ENCODE peak calls at places on chromosomes 7 and 10, in six cellular contexts. K is Calu3, T is cardiac fibroblast, P is psoas muscle, Q is cardiac muscle cell, X is transverse colon. O is an unnamed sample.

GRCh38 chr10:58932821-58933314 is 243.6 kb upstream of the PHYHIPL start:
- DNase-seq in X (no peak), T (peak), P (no peak), Q (no peak), K (no peak), O (no peak)

GRCh38 chr7:6228865-6229264 is 43.6 kb downstream of the CYTH3 start:
- DNase-seq in X (no peak), K (no peak), P (no peak), T (peak), Q (peak), O (no peak)

GRCh38 chr7:27953361-27953760 is 213.4 kb downstream of the TAX1BP1 start:
- DNase-seq in Q (no peak), X (no peak), P (no peak), T (no peak), K (no peak), O (no peak)

GRCh38 chr10:86648706-86649426 is 5.5 kb upstream of the OPN4 start:
- DNase-seq in K (no peak), P (peak), Q (peak), X (peak), T (peak), O (no peak)

GRCh38 chr10:14953452-14954000 is 370 bp downstream of the DCLRE1C start:
- DNase-seq in P (peak), T (peak), X (peak), Q (peak), K (peak), O (no peak)

GRCh38 chr7:90430614-90431445 is 27.6 kb downstream of the CLDN12 start:
- DNase-seq in Q (peak), K (no peak), T (no peak), P (no peak), X (no peak), O (no peak)

GRCh38 chr7:110548372-110548771 is 542.6 kb upstream of the LRRN3 start:
- DNase-seq in Q (no peak), K (no peak), T (no peak), X (no peak), P (no peak), O (no peak)

GRCh38 chr10:119281581-119282071 is 74.3 kb downstream of the GRK5 start:
- DNase-seq in P (peak), Q (peak), T (peak), X (peak), K (no peak), O (no peak)

GRCh38 chr7:113144839-113145238 is 26.5 kb upstream of the SMIM30 start:
- DNase-seq in T (no peak), X (no peak), P (no peak), K (no peak), Q (no peak), O (no peak)

GRCh38 chr7:99079104-99079503 is 64.8 kb downstream of the SMURF1 start:
- DNase-seq in Q (no peak), P (no peak), K (no peak), X (peak), T (no peak), O (no peak)

GRCh38 chr7:87735360-87735759 is 107.2 kb downstream of the RUNDC3B start:
- DNase-seq in P (no peak), Q (peak), T (peak), K (no peak), X (no peak), O (no peak)

GRCh38 chr7:92735707-92736106 is 100.7 kb downstream of the CDK6 start:
- DNase-seq in X (no peak), Q (no peak), P (no peak), T (peak), K (no peak), O (no peak)

GRCh38 chr7:24573554-24574338 is 494 bp downstream of the PALS2 start:
- DNase-seq in T (peak), X (peak), P (peak), Q (peak), K (peak), O (peak)

GRCh38 chr7:42237891-42238531 is 1.0 kb upstream of the GLI3 start:
- DNase-seq in P (peak), K (peak), X (peak), T (peak), Q (peak), O (peak)

GRCh38 chr7:127792528-127793342 is 140.7 kb downstream of the SND1 start:
- DNase-seq in K (peak), P (no peak), Q (no peak), T (peak), X (peak), O (peak)

GRCh38 chr10:110724937-110725336 is 80.8 kb downstream of the RBM20 start:
- DNase-seq in K (no peak), Q (no peak), P (no peak), T (no peak), X (no peak), O (no peak)

GRCh38 chr10:16999665-17000451 is 129.8 kb downstream of the CUBN start:
- DNase-seq in Q (peak), T (peak), P (peak), K (no peak), X (no peak), O (no peak)

GRCh38 chr10:44761076-44761475 is 150.1 kb upstream of the TMEM72 start:
- DNase-seq in P (no peak), T (peak), X (no peak), Q (peak), K (no peak), O (no peak)

GRCh38 chr10:3902054-3902808 is 117.2 kb upstream of the KLF6 start:
- DNase-seq in X (peak), P (no peak), K (peak), Q (peak), T (peak), O (no peak)

GRCh38 chr10:119802068-119802538 is 70.5 kb downstream of the MCMBP start:
- DNase-seq in P (no peak), T (no peak), Q (no peak), X (no peak), K (no peak), O (no peak)

GRCh38 chr10:18822156-18822555 is 162.9 kb downstream of the ARL5B start:
- DNase-seq in Q (peak), P (no peak), K (peak), X (no peak), T (peak), O (peak)

GRCh38 chr7:15749631-15750030 is 63.1 kb upstream of the MEOX2 start:
- DNase-seq in Q (no peak), P (no peak), T (peak), X (no peak), K (no peak), O (no peak)

GRCh38 chr10:23543696-23544095 is 104.8 kb downstream of the OTUD1 start:
- DNase-seq in P (no peak), K (no peak), T (no peak), X (no peak), Q (no peak), O (no peak)

GRCh38 chr7:134618756-134619530 is 27.7 kb upstream of the BPGM start:
- DNase-seq in P (no peak), Q (peak), X (no peak), T (peak), K (no peak), O (no peak)

GRCh38 chr7:149622444-149623210 is 125.0 kb upstream of the ZNF746 start:
- DNase-seq in P (no peak), Q (no peak), T (no peak), X (no peak), K (no peak), O (no peak)

GRCh38 chr7:149625947-149626392 is 128.4 kb upstream of the ZNF746 start:
- DNase-seq in Q (no peak), X (no peak), P (no peak), T (no peak), K (no peak), O (no peak)

GRCh38 chr7:149624419-149625338 is 127.1 kb upstream of the ZNF746 start:
- DNase-seq in Q (peak), K (peak), X (peak), P (peak), T (peak), O (peak)

GRCh38 chr7:149625339-149625946 is 127.8 kb upstream of the ZNF746 start:
- DNase-seq in T (peak), K (peak), Q (peak), X (peak), P (peak), O (peak)

GRCh38 chr7:149624006-149624405 is 126.4 kb upstream of the ZNF746 start:
- DNase-seq in Q (peak), P (peak), X (peak), K (peak), T (no peak), O (peak)
- TF ChIP-seq CTCF in Q (no peak), P (no peak), X (no peak), K (no peak), T (no peak), O (no peak)

DNA sequence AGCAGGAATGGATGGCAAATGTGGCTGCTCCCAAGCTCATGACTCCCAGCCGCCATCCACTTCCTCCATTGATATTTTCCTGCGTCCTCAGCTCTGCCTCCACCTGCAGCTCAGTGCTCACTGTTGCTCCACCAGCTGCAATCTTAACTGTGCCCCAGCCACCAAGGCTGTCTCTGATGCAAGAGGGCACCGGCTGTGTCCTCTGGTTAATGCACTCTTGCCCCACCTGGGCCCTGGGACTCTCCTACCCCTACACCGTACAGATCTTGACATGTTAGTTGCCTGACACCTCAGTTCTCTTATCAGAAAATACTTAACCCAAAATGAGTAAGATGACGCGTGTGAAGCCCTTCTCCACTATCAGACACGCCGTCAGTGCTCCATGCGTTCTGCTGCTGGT is 45.5 kb upstream of the GPR26 start:
- DNase-seq in P (no peak), K (no peak), Q (no peak), T (no peak), X (no peak), O (no peak)
- TF ChIP-seq CTCF in P (no peak), K (no peak), Q (no peak), T (no peak), X (no peak), O (no peak)

GRCh38 chr10:115093776-115094361 is 704 bp downstream of the ATRNL1 start:
- DNase-seq in K (peak), T (no peak), P (peak), X (peak), Q (no peak), O (peak)

GRCh38 chr10:115094605-115095004 is 1.4 kb downstream of the ATRNL1 start:
- DNase-seq in Q (no peak), T (no peak), X (no peak), K (no peak), P (no peak), O (no peak)

GRCh38 chr10:115092258-115092554 is 959 bp upstream of the ATRNL1 start:
- DNase-seq in P (no peak), K (no peak), X (no peak), T (no peak), Q (no peak), O (no peak)

GRCh38 chr10:115092555-115093285 is 445 bp upstream of the ATRNL1 start:
- DNase-seq in K (peak), P (peak), X (peak), T (peak), Q (peak), O (peak)

DNA sequence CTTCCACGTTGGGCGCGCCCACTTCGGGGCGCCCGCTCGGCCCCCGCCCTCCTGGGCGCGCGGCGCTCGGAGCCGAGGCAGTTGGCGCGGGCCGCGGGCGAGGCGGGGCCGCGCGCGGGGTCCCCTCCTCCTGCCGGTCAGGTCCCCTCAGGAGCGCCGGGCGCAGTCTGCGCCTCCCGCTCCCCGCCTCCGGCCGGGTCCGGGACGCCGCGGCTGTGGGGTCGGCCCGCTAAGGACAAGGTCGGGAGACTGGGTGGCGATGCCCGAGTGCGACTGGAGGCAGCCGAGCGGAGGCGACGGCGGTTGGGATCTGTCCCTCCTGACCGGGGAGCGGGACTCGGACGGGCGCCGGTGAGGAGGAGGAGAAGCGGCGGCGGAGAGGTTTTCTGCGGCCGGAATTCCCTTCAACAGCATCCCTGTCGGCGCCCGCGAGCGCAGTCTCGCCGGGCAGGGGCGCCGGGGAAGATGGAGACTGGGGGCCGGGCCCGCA is at the start of gene ATRNL1:
- DNase-seq in P (peak), X (peak), K (no peak), T (no peak), Q (peak), O (peak)
- TF ChIP-seq CTCF in P (no peak), X (no peak), K (no peak), T (no peak), Q (no peak), O (no peak)

GRCh38 chr7:1060315-1061080 is 16.2 kb downstream of the GPR146 start:
- DNase-seq in Q (no peak), T (no peak), K (no peak), P (peak), X (no peak), O (no peak)
- TF ChIP-seq CTCF in Q (no peak), T (no peak), K (no peak), P (no peak), X (no peak), O (no peak)

GRCh38 chr7:48876087-48876486 is 48.3 kb upstream of the CDC14C start:
- DNase-seq in P (no peak), T (no peak), X (no peak), K (no peak), Q (no peak), O (no peak)
- TF ChIP-seq CTCF in P (no peak), T (no peak), X (no peak), K (no peak), Q (no peak), O (peak)

GRCh38 chr7:79921976-79922375 is 212.7 kb upstream of the GNAI1 start:
- DNase-seq in X (no peak), Q (no peak), K (no peak), P (no peak), T (no peak), O (no peak)
- TF ChIP-seq CTCF in X (no peak), Q (no peak), K (no peak), P (no peak), T (no peak), O (no peak)

DNA sequence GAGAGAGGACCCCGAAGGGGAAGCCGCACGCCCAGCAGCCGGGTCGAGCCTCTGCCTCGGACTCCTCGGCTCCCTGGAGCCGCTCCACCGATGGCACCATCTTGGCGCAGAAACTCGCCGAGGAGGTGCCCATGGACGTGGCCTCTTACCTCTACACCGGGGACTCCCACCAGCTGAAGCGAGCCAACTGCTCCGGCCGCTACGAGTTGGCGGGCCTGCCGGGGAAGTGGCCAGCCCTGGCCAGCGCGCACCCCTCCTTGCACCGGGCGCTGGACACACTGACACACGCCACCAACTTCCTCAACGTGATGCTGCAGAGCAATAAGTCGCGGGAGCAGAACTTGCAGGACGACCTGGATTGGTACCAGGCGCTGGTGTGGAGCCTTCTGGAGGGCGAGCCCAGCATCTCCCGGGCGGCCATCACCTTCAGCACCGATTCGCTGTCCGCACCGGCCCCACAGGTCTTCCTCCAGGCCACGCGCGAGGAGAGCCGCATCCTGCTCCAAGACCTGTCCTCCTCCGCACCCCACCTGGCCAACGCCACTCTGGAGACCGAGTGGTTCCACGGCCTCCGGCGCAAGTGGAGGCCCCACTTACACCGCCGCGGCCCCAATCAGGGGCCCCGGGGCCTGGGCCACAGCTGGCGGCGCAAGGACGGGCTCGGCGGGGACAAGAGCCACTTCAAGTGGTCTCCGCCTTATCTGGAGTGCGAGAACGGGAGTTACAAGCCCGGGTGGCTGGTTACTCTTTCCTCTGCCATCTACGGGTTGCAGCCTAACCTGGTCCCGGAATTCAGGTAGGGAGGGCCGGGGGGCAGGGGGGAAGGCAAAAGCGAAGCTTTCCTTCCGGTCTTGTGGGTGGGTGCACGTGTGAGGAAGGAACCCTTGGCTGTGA is 973 bp downstream of the GPR158 start:
- DNase-seq in K (no peak), P (no peak), Q (peak), T (no peak), X (peak), O (peak)
- TF ChIP-seq CTCF in K (no peak), P (no peak), Q (no peak), T (no peak), X (no peak), O (no peak)

DNA sequence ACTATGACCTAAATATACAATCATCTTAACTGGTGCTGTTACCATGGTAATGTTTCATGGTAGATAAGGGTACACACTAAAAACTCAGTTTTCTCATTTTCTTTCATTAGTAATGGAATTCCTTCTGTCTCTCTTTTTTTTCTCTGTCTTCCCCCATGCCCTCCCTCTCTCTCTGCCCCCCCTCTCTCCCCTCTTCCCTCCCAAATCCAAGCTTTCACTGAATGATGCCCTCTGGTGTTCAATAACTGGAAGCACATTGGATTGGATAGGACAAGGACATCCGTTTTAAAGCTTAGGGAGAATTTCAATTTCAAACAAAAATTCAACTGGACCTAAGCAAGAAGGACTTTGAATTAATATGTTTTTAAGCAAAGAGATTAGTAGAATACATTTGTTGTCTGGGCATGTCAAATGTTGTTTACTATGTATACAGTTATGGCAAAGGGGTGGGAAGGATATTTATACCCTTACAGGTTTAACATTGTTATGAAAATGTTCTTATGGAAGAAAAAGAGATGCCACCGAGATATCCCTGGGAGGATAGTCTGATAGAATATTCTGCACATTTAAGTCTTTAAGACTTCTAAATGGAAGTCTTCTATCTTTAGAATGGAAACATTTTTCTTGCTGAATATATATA is 6.1 kb downstream of the CHRM2 start:
- DNase-seq in T (peak), K (no peak), X (no peak), Q (peak), P (no peak), O (no peak)
- TF ChIP-seq CTCF in T (peak), K (no peak), X (peak), Q (peak), P (no peak), O (peak)

DNA sequence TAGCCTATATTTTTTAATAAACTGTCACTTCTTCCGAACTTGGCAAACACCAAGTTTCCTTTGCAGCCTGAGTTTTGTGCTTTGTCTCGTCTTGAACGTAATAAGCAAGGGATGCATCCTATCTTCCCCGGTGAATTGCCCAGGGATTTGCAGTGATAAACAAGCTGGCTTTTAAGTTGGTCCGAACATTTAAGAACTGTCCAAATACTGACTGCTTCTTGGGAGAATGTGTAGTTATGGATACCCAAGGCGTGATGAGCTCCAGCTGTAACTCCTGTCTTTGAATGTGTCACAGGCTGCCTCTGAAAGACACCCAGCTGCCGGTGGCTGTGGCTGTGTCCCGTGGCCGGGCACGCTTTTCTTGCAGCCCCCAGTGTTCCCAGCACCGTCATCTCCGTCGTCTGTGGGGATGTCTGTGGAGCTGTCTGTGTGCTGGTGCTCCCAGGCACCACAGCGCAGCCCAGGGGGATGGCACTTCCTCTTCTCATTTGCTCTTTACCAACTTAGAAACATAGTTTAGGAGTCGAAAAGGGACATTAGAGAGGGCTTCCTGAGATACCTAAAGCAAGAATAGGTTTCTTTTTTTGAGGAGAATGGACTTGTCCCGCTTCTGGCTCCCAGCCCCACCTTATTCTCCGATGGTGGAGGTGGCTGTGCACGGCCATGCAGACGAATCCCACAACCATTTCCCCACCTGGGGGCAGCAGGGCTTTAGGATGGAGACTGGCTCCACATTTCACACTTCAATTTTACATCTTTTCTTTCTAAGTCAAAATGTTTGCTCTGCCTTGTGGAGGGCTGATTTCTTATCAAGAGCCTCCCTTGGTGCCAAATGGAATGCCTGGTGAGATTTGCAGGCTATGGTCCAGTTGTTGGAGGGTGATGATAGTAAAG is 118.2 kb downstream of the GLRX3 start:
- DNase-seq in X (no peak), P (no peak), T (no peak), K (no peak), Q (no peak), O (no peak)
- TF ChIP-seq CTCF in X (no peak), P (no peak), T (no peak), K (no peak), Q (no peak), O (no peak)